ENCODE peak calls at places on chromosomes 5 and 9, in ten cellular contexts. W is WTC11; I is dorsolateral prefrontal cortex; A is endothelial cell; F is IMR-90; R is glomerular endothelial cell; U is uterus; Z is amniotic stem cell; C is effector CD4-positive, alpha-beta T cell; P is lung microvascular endothelial cell. M is an unnamed sample.

GRCh38 chr9:72041775-72042194 is 18.6 kb downstream of the C9orf57 start:
- DNase-seq in W (no peak), A (no peak), U (peak; percentile 66), Z (no peak), C (no peak), F (peak; percentile 76), I (no peak), R (no peak), P (peak; percentile 90), M (peak; percentile 54)

GRCh38 chr5:168449166-168449565 is 37.1 kb upstream of the RARS1 start:
- DNase-seq in W (no peak), C (no peak), R (no peak), U (no peak), I (no peak), F (no peak), P (no peak), Z (no peak), A (no peak), M (no peak)

GRCh38 chr9:102779341-102779740 is 215.8 kb upstream of the CYLC2 start:
- DNase-seq in F (no peak), I (no peak), R (no peak), P (no peak), Z (no peak), C (no peak), U (no peak), W (no peak), A (no peak), M (peak; percentile 16)

GRCh38 chr9:136564379-136564988 is 18.6 kb upstream of the NOTCH1 start:
- DNase-seq in W (no peak), I (no peak), Z (no peak), A (no peak), C (no peak), U (peak; percentile 78), F (peak; percentile 71), R (no peak), P (peak; percentile 65), M (peak; percentile 87)

GRCh38 chr9:132590037-132590317 is 7.6 kb downstream of the BARHL1 start:
- DNase-seq in Z (no peak), F (no peak), C (no peak), A (no peak), I (no peak), W (no peak), U (no peak), R (no peak), P (no peak), M (no peak)

GRCh38 chr5:173679909-173680626 is 63.6 kb upstream of the BOD1 start:
- DNase-seq in Z (no peak), I (no peak), W (no peak), C (no peak), F (no peak), P (no peak), R (no peak), U (no peak), A (no peak), M (no peak)

GRCh38 chr5:109740329-109740728 is 50.6 kb downstream of the MAN2A1 start:
- DNase-seq in C (no peak), U (no peak), W (no peak), Z (no peak), P (no peak), A (no peak), R (no peak), F (peak; percentile 34), I (no peak), M (peak; percentile 62)

GRCh38 chr5:77230727-77231469 is 20.4 kb downstream of the PDE8B start:
- DNase-seq in A (no peak), W (peak; percentile 28), C (no peak), Z (no peak), P (no peak), U (no peak), I (no peak), R (no peak), F (peak; percentile 28), M (peak; percentile 34)

GRCh38 chr5:177546262-177546741 is 8.1 kb downstream of the FAM193B start:
- DNase-seq in I (no peak), W (no peak), Z (peak; percentile 94), R (peak; percentile 41), C (no peak), F (peak; percentile 99), U (peak; percentile 79), P (peak; percentile 72), A (no peak), M (peak; percentile 98)

GRCh38 chr9:136120119-136120393 is 1.4 kb upstream of the TMEM250 start:
- DNase-seq in C (no peak), A (no peak), P (no peak), I (no peak), U (no peak), W (no peak), Z (no peak), F (no peak), R (no peak), M (no peak)

M was measured in iris pigment epithelial cell.